ENCODE peak calls at places on chromosome 6, in ten cellular contexts. U is amygdala; D is NCI-H82; B is effector CD4-positive, alpha-beta T cell; S is CD4-positive, alpha-beta memory T cell; Z is caudate nucleus; L is stimulated activated CD8-positive, alpha-beta memory T cell treated with anti-CD3 and anti-CD28 coated beads, Interleukin-4, amount 100 ng/mL, for 24 hours; P is NCI-H345; G is endodermal cell; C is T-helper 2 cell. V is an unnamed sample.

GRCh38 chr6:147222160-147222838 is 18.1 kb downstream of the STXBP5 start:
- DNase-seq in U (no peak), B (no peak), D (peak), S (peak), P (no peak), Z (no peak), C (no peak), G (peak), L (no peak), V (no peak)

GRCh38 chr6:110089323-110089722 is 90.1 kb downstream of the WASF1 start:
- DNase-seq in P (no peak), S (no peak), G (no peak), C (no peak), L (no peak), B (no peak), D (no peak), Z (no peak), U (no peak), V (no peak)

GRCh38 chr6:126181173-126181741 is 158.7 kb upstream of the CENPW start:
- DNase-seq in G (no peak), C (no peak), L (no peak), U (no peak), B (no peak), Z (no peak), D (no peak), P (no peak), S (no peak), V (no peak)

GRCh38 chr6:90955246-90955645 is 368.4 kb upstream of the MAP3K7 start:
- DNase-seq in P (no peak), C (no peak), L (no peak), Z (no peak), S (no peak), G (no peak), B (no peak), U (no peak), D (no peak), V (no peak)

GRCh38 chr6:98054453-98054852 is 771.4 kb upstream of the MMS22L start:
- DNase-seq in U (no peak), P (no peak), L (no peak), B (no peak), Z (no peak), D (peak), C (no peak), S (no peak), G (no peak), V (no peak)

GRCh38 chr6:150417899-150418824 is 49.4 kb downstream of the IYD start:
- DNase-seq in Z (no peak), B (no peak), U (peak), C (no peak), G (no peak), P (peak), L (no peak), S (peak), D (peak), V (peak)

GRCh38 chr6:29757701-29758293 is 34.6 kb downstream of the HLA-F start:
- DNase-seq in P (no peak), G (peak), S (no peak), L (no peak), B (no peak), D (peak), C (no peak), Z (no peak), U (no peak), V (no peak)

GRCh38 chr6:46263709-46264091 is 92.9 kb upstream of the ENPP5 start:
- DNase-seq in Z (no peak), B (no peak), D (no peak), C (no peak), L (no peak), P (no peak), U (no peak), G (no peak), S (no peak), V (no peak)

GRCh38 chr6:89934685-89935366 is 40.6 kb downstream of the GJA10 start:
- DNase-seq in B (no peak), S (no peak), L (no peak), C (no peak), D (no peak), P (no peak), G (peak), Z (no peak), U (no peak), V (no peak)

GRCh38 chr6:107823047-107823557 is 1.0 kb downstream of the SCML4 start:
- DNase-seq in L (peak), P (no peak), U (no peak), D (no peak), C (peak), S (peak), G (no peak), Z (no peak), B (peak), V (no peak)

GRCh38 chr6:91267246-91267645 is 680.4 kb upstream of the MAP3K7 start:
- DNase-seq in B (no peak), D (no peak), Z (no peak), U (no peak), G (no peak), S (no peak), L (no peak), P (no peak), C (no peak), V (no peak)

GRCh38 chr6:170443151-170443662 is 109.9 kb downstream of the PSMB1 start:
- DNase-seq in U (no peak), P (no peak), C (no peak), G (peak), Z (no peak), S (no peak), L (no peak), D (peak), B (no peak), V (no peak)

GRCh38 chr6:168721571-168721970 is 280.6 kb downstream of the SMOC2 start:
- DNase-seq in Z (no peak), U (no peak), L (no peak), C (no peak), D (no peak), G (no peak), P (no peak), B (no peak), S (no peak), V (no peak)

GRCh38 chr6:41055149-41055548 is 2.1 kb downstream of the APOBEC2 start:
- DNase-seq in L (no peak), P (peak), C (no peak), S (no peak), U (no peak), Z (no peak), D (peak), B (no peak), G (no peak), V (no peak)

GRCh38 chr6:5706094-5707033 is 300.4 kb downstream of the NRN1 start:
- DNase-seq in S (peak), U (no peak), D (no peak), P (no peak), C (no peak), G (no peak), Z (no peak), B (no peak), L (no peak), V (no peak)

GRCh38 chr6:12137480-12137879 is 125.4 kb downstream of the HIVEP1 start:
- DNase-seq in U (no peak), S (no peak), Z (no peak), B (no peak), C (no peak), D (no peak), P (no peak), G (no peak), L (no peak), V (no peak)

GRCh38 chr6:8674088-8674487 is 238.7 kb upstream of the SLC35B3 start:
- DNase-seq in U (no peak), P (no peak), L (no peak), S (no peak), C (no peak), D (no peak), Z (no peak), B (no peak), G (no peak), V (no peak)

GRCh38 chr6:34132486-34133185 is 13.3 kb downstream of the GRM4 start:
- DNase-seq in S (peak), D (peak), Z (no peak), U (no peak), G (peak), P (no peak), C (no peak), L (no peak), B (no peak), V (no peak)

GRCh38 chr6:47206626-47207025 is 103.1 kb downstream of the TNFRSF21 start:
- DNase-seq in L (no peak), G (no peak), B (no peak), Z (no peak), S (no peak), C (no peak), D (no peak), U (no peak), P (no peak), V (no peak)

GRCh38 chr6:169529931-169530761 is 171.7 kb downstream of the WDR27 start:
- DNase-seq in U (no peak), G (no peak), P (no peak), D (no peak), Z (no peak), B (no peak), C (no peak), L (peak), S (peak), V (no peak)

GRCh38 chr6:40326689-40327404 is 260.3 kb downstream of the LRFN2 start:
- DNase-seq in G (no peak), C (no peak), L (no peak), Z (no peak), U (no peak), D (peak), S (no peak), B (no peak), P (peak), V (no peak)

GRCh38 chr6:138651491-138651890 is 122.1 kb upstream of the CCDC28A start:
- DNase-seq in B (no peak), S (no peak), P (no peak), L (no peak), U (no peak), D (no peak), G (no peak), Z (no peak), C (no peak), V (no peak)

GRCh38 chr6:47234258-47234933 is 75.3 kb downstream of the TNFRSF21 start:
- DNase-seq in L (no peak), Z (no peak), P (no peak), G (no peak), S (no peak), B (no peak), D (no peak), U (no peak), C (no peak), V (no peak)

GRCh38 chr6:158770948-158771347 is 48.2 kb downstream of the EZR start:
- DNase-seq in C (no peak), D (no peak), L (no peak), B (no peak), U (no peak), S (peak), P (peak), G (no peak), Z (no peak), V (no peak)

GRCh38 chr6:142881771-142882170 is 63.2 kb downstream of the HIVEP2 start:
- DNase-seq in D (peak), G (no peak), P (no peak), B (no peak), U (no peak), S (no peak), Z (no peak), L (no peak), C (no peak), V (no peak)

GRCh38 chr6:108653864-108654402 is 93.2 kb downstream of the FOXO3 start:
- DNase-seq in Z (no peak), L (no peak), P (no peak), U (no peak), D (no peak), B (no peak), S (no peak), C (no peak), G (no peak), V (no peak)

GRCh38 chr6:53474010-53474409 is 70.9 kb downstream of the GCLC start:
- DNase-seq in P (no peak), D (no peak), G (no peak), B (no peak), S (no peak), Z (no peak), U (no peak), L (no peak), C (no peak), V (no peak)

GRCh38 chr6:125791151-125791819 is 525 bp downstream of the NCOA7 start:
- DNase-seq in G (peak), B (peak), C (peak), D (peak), U (no peak), L (no peak), S (peak), Z (no peak), P (peak), V (no peak)

GRCh38 chr6:37276916-37277509 is 19.1 kb upstream of the TMEM217 start:
- DNase-seq in S (no peak), Z (no peak), B (no peak), G (no peak), U (no peak), P (no peak), L (no peak), D (no peak), C (no peak), V (no peak)

GRCh38 chr6:33806795-33807194 is 3.0 kb upstream of the MLN start:
- DNase-seq in G (no peak), L (no peak), S (no peak), C (no peak), U (no peak), P (no peak), B (no peak), D (no peak), Z (no peak), V (no peak)

GRCh38 chr6:14521141-14521540 is 403.6 kb downstream of the CD83 start:
- DNase-seq in Z (no peak), G (no peak), B (no peak), L (no peak), S (no peak), C (no peak), U (no peak), P (no peak), D (no peak), V (no peak)

GRCh38 chr6:134035823-134036296 is 16.6 kb downstream of the SLC2A12 start:
- DNase-seq in D (no peak), U (no peak), B (no peak), C (no peak), G (no peak), S (no peak), P (peak), Z (no peak), L (no peak), V (no peak)

GRCh38 chr6:167314180-167314821 is 10.6 kb upstream of the TTLL2 start:
- DNase-seq in L (no peak), D (no peak), Z (no peak), G (peak), B (no peak), C (no peak), U (no peak), S (no peak), P (no peak), V (no peak)

GRCh38 chr6:85672050-85672449 is 29.4 kb upstream of the SYNCRIP start:
- DNase-seq in P (no peak), D (peak), U (no peak), Z (no peak), B (no peak), C (no peak), G (no peak), L (no peak), S (no peak), V (no peak)

GRCh38 chr6:5712349-5713215 is 294.1 kb downstream of the NRN1 start:
- DNase-seq in B (no peak), C (no peak), G (no peak), L (no peak), S (no peak), Z (no peak), U (no peak), D (peak), P (no peak), V (no peak)

GRCh38 chr6:437042-437402 is 45.5 kb downstream of the IRF4 start:
- DNase-seq in G (no peak), S (no peak), L (no peak), U (no peak), C (no peak), Z (no peak), P (no peak), B (no peak), D (no peak), V (no peak)